ENCODE peak calls at places on chromosomes 16 and 17, in four cellular contexts. J is HCT116, Y is GM23338, N is HepG2. D is an unnamed sample.

GRCh38 chr16:53626816-53627215 is 76.8 kb downstream of the RPGRIP1L start:
- DNase-seq in J (no peak), Y (no peak), N (no peak), D (no peak)

GRCh38 chr16:35598696-35599332 is 2139.4 kb downstream of the TP53TG3F start:
- DNase-seq in J (peak; percentile 57), Y (no peak), N (no peak), D (peak; percentile 38)

GRCh38 chr16:12398029-12398735 is 405.5 kb downstream of the CPPED1 start:
- DNase-seq in J (no peak), Y (no peak), N (no peak), D (no peak)

GRCh38 chr17:41060052-41060604 is at the start of gene KRTAP2-3:
- DNase-seq in J (peak; percentile 86), Y (no peak), N (peak; percentile 36), D (no peak)

GRCh38 chr16:12516621-12517309 is 286.9 kb downstream of the CPPED1 start:
- DNase-seq in J (no peak), Y (no peak), N (no peak), D (no peak)

GRCh38 chr16:51886456-51886855 is 660.5 kb downstream of the TOX3 start:
- DNase-seq in J (no peak), Y (no peak), N (no peak), D (no peak)

GRCh38 chr16:15952265-15952711 is 2.9 kb downstream of the ABCC1 start:
- DNase-seq in J (no peak), Y (no peak), N (peak; percentile 70), D (no peak)

GRCh38 chr16:67773099-67773498 is 33.3 kb downstream of the RANBP10 start:
- DNase-seq in J (no peak), Y (no peak), N (no peak), D (no peak)

GRCh38 chr16:57893559-57894389 is 77.2 kb downstream of the CNGB1 start:
- DNase-seq in J (no peak), Y (peak; percentile 48), N (peak; percentile 99), D (peak; percentile 72)

GRCh38 chr16:57807968-57808528 is 5.8 kb upstream of the KIFC3 start:
- DNase-seq in J (peak; percentile 59), Y (peak; percentile 89), N (peak; percentile 92), D (no peak)

GRCh38 chr16:3501783-3502400 is 1.1 kb downstream of the CLUAP1 start:
- DNase-seq in J (no peak), Y (peak; percentile 35), N (no peak), D (no peak)

GRCh38 chr16:70804153-70804728 is 3.3 kb upstream of the VAC14 start:
- DNase-seq in J (no peak), Y (no peak), N (no peak), D (peak; percentile 64)

GRCh38 chr17:29140631-29141483 is 39.3 kb downstream of the MYO18A start:
- DNase-seq in J (no peak), Y (peak; percentile 23), N (no peak), D (no peak)

GRCh38 chr17:63332286-63332685 is 113.8 kb downstream of the CYB561 start:
- DNase-seq in J (no peak), Y (no peak), N (no peak), D (no peak)

GRCh38 chr17:56912105-56912999 is 1.5 kb downstream of the TRIM25 start:
- DNase-seq in J (no peak), Y (no peak), N (peak; percentile 57), D (no peak)

GRCh38 chr17:34306466-34306865 is 12.8 kb upstream of the CCL8 start:
- DNase-seq in J (no peak), Y (peak; percentile 80), N (no peak), D (no peak)

GRCh38 chr17:48409607-48410006 is 20.4 kb downstream of the SKAP1 start:
- DNase-seq in J (no peak), Y (no peak), N (no peak), D (no peak)

GRCh38 chr16:73544266-73544665 is 496.3 kb upstream of the ZFHX3 start:
- DNase-seq in J (no peak), Y (no peak), N (no peak), D (no peak)

GRCh38 chr16:73047221-73047535 is 750 bp downstream of the ZFHX3 start:
- DNase-seq in J (no peak), Y (no peak), N (no peak), D (no peak)

GRCh38 chr16:66996324-66996982 is 8.1 kb downstream of the CES4A start:
- DNase-seq in J (no peak), Y (no peak), N (peak; percentile 92), D (no peak)

GRCh38 chr17:55666810-55667209 is 55.9 kb downstream of the TMEM100 start:
- DNase-seq in J (no peak), Y (no peak), N (no peak), D (no peak)

GRCh38 chr16:8848939-8849391 is 19.8 kb downstream of the CARHSP1 start:
- DNase-seq in J (no peak), Y (no peak), N (no peak), D (no peak)

GRCh38 chr16:68732068-68732680 is 4.9 kb upstream of the CDH1 start:
- DNase-seq in J (peak; percentile 60), Y (peak; percentile 74), N (peak; percentile 62), D (no peak)

GRCh38 chr17:62869885-62870580 is 61.9 kb upstream of the MARCHF10 start:
- DNase-seq in J (no peak), Y (peak; percentile 97), N (no peak), D (no peak)

GRCh38 chr17:43784068-43784467 is 3.8 kb downstream of the CFAP97D1 start:
- DNase-seq in J (no peak), Y (no peak), N (no peak), D (no peak)

GRCh38 chr16:11977206-11978041 is 890 bp downstream of the SNX29 start:
- DNase-seq in J (peak; percentile 15), Y (no peak), N (no peak), D (no peak)

GRCh38 chr16:10971560-10971961 is 27.2 kb downstream of the CLEC16A start:
- DNase-seq in J (peak; percentile 47), Y (peak; percentile 91), N (peak; percentile 70), D (no peak)

GRCh38 chr17:49676276-49676868 is 1.5 kb downstream of the SPOP start:
- DNase-seq in J (no peak), Y (peak; percentile 59), N (no peak), D (peak; percentile 85)

GRCh38 chr16:51429041-51429440 is 278.0 kb upstream of the SALL1 start:
- DNase-seq in J (no peak), Y (no peak), N (no peak), D (no peak)

GRCh38 chr17:53142890-53143289 is 679.8 kb upstream of the KIF2B start:
- DNase-seq in J (no peak), Y (peak; percentile 46), N (no peak), D (no peak)

GRCh38 chr16:69691980-69692911 is 34.1 kb downstream of the NQO1 start:
- DNase-seq in J (no peak), Y (no peak), N (no peak), D (no peak)

GRCh38 chr16:15483857-15484256 is 49.5 kb downstream of the BMERB1 start:
- DNase-seq in J (no peak), Y (no peak), N (no peak), D (peak; percentile 18)

GRCh38 chr17:10613775-10614513 is 43.2 kb downstream of the MYH3 start:
- DNase-seq in J (no peak), Y (no peak), N (no peak), D (no peak)

GRCh38 chr17:63370696-63371095 is 75.4 kb downstream of the CYB561 start:
- DNase-seq in J (no peak), Y (no peak), N (no peak), D (no peak)

DNA sequence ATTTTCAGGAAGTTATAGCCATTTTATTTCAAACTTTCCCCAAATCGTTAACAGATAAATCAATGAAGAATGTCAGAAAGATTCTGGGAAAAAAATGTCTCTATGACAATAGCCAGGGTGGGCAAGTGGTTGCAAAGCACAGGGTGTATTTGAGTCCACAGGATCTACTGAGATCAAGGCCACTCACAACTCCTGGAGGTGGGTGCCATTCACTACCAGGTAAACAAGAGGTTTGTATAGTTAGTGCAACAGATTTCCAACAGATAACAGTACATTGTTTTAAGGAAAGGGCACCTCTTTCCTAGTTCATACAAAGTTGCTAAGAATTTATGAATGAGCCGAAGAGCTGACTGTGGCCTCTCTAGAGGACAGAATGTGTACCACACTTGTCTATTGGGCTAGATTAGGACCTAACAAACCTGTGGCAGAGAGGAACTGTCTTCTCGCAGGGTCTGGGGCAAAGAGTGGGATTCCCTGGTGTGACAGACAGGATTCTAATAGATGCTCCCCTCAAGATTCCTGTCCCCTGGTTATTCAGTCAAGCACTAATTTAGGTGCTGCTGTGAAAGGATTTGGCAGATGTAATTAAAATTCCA is 52.0 kb upstream of the ZNF629 start:
- DNase-seq in J (no peak), Y (peak; percentile 25), N (peak; percentile 89), D (no peak)
- H3K4me3 ChIP-seq in J (no peak overlapping the region), Y (no peak overlapping the region), N (no peak overlapping the region), D (no peak overlapping the region)

GRCh38 chr16:19230575-19230974 is 55.0 kb upstream of the CLEC19A start:
- DNase-seq in J (no peak), Y (no peak), N (no peak), D (no peak)

GRCh38 chr16:19231881-19232280 is 53.6 kb upstream of the CLEC19A start:
- DNase-seq in J (no peak), Y (no peak), N (no peak), D (no peak)

GRCh38 chr16:19227643-19228042 is 57.9 kb upstream of the CLEC19A start:
- DNase-seq in J (no peak), Y (peak; percentile 49), N (no peak), D (no peak)

GRCh38 chr16:19228057-19228456 is 57.5 kb upstream of the CLEC19A start:
- DNase-seq in J (no peak), Y (peak; percentile 62), N (no peak), D (no peak)

GRCh38 chr16:19228575-19228974 is 57.0 kb upstream of the CLEC19A start:
- DNase-seq in J (no peak), Y (no peak), N (no peak), D (no peak)
- H3K27me3 ChIP-seq in J (no peaks in the 10 kb centered on the region), Y (no peaks in the 10 kb centered on the region), N (no peaks in the 10 kb centered on the region), D (no peaks in the 10 kb centered on the region)

GRCh38 chr16:23453338-23454052 is 506 bp upstream of the COG7 start:
- DNase-seq in J (no peak), Y (no peak), N (no peak), D (no peak)
- TF ChIP-seq REST in J (no peak), Y (no peak), N (no peak), D (no peak)

GRCh38 chr17:75503337-75503950 is 11.9 kb downstream of the CASKIN2 start:
- DNase-seq in J (no peak), Y (no peak), N (no peak), D (no peak)
- H3K4me3 ChIP-seq in J (no peak overlapping the region), Y (no peak overlapping the region), N (no peak overlapping the region), D (no peak overlapping the region)

D was measured in HL-60.